ENCODE peak calls at places on chromosomes 4 and X, in ten cellular contexts. One of them, this sample, is unnamed.

GRCh38 chrX:40150503-40150902 is 52.7 kb upstream of the BCOR start:
- DNase-seq in non-pigmented ciliary epithelial cell: no peak
- DNase-seq in WERI-Rb-1: no peak
- DNase-seq in H9: no peak
- DNase-seq in GM23248: no peak
- DNase-seq in hypothalamus: no peak
- DNase-seq in left cardiac atrium: no peak
- DNase-seq in astrocyte: no peak
- DNase-seq in EL: no peak
- DNase-seq in dorsolateral prefrontal cortex: no peak
- DNase-seq in this sample: no peak

GRCh38 chr4:13920111-13920875 is 292.8 kb upstream of the BOD1L1 start:
- DNase-seq in WERI-Rb-1: no peak
- DNase-seq in non-pigmented ciliary epithelial cell: no peak
- DNase-seq in H9: no peak
- DNase-seq in dorsolateral prefrontal cortex: no peak
- DNase-seq in left cardiac atrium: no peak
- DNase-seq in EL: peak
- DNase-seq in GM23248: peak
- DNase-seq in hypothalamus: no peak
- DNase-seq in astrocyte: no peak
- DNase-seq in this sample: no peak

GRCh38 chr4:174665799-174666198 is 143.5 kb upstream of the HPGD start:
- DNase-seq in hypothalamus: no peak
- DNase-seq in H9: no peak
- DNase-seq in EL: no peak
- DNase-seq in astrocyte: no peak
- DNase-seq in GM23248: no peak
- DNase-seq in non-pigmented ciliary epithelial cell: no peak
- DNase-seq in WERI-Rb-1: no peak
- DNase-seq in left cardiac atrium: no peak
- DNase-seq in dorsolateral prefrontal cortex: no peak
- DNase-seq in this sample: no peak

GRCh38 chr4:24067781-24068193 is 177.9 kb upstream of the PPARGC1A start:
- DNase-seq in EL: peak
- DNase-seq in astrocyte: peak
- DNase-seq in WERI-Rb-1: peak
- DNase-seq in non-pigmented ciliary epithelial cell: peak
- DNase-seq in left cardiac atrium: peak
- DNase-seq in H9: no peak
- DNase-seq in dorsolateral prefrontal cortex: peak
- DNase-seq in hypothalamus: no peak
- DNase-seq in GM23248: peak
- DNase-seq in this sample: peak

GRCh38 chrX:55008571-55009358 is 8.6 kb downstream of the APEX2 start:
- DNase-seq in astrocyte: peak
- DNase-seq in GM23248: peak
- DNase-seq in H9: no peak
- DNase-seq in dorsolateral prefrontal cortex: peak
- DNase-seq in hypothalamus: no peak
- DNase-seq in non-pigmented ciliary epithelial cell: no peak
- DNase-seq in WERI-Rb-1: no peak
- DNase-seq in left cardiac atrium: no peak
- DNase-seq in EL: peak
- DNase-seq in this sample: peak

GRCh38 chr4:76305971-76306881 is at the start of gene STBD1:
- DNase-seq in left cardiac atrium: peak
- DNase-seq in GM23248: peak
- DNase-seq in H9: peak
- DNase-seq in non-pigmented ciliary epithelial cell: peak
- DNase-seq in dorsolateral prefrontal cortex: peak
- DNase-seq in astrocyte: peak
- DNase-seq in EL: peak
- DNase-seq in WERI-Rb-1: peak
- DNase-seq in hypothalamus: peak
- DNase-seq in this sample: peak

GRCh38 chrX:134551365-134552095 is 91.6 kb downstream of the HPRT1 start:
- DNase-seq in H9: no peak
- DNase-seq in left cardiac atrium: no peak
- DNase-seq in hypothalamus: no peak
- DNase-seq in dorsolateral prefrontal cortex: no peak
- DNase-seq in WERI-Rb-1: no peak
- DNase-seq in GM23248: peak
- DNase-seq in non-pigmented ciliary epithelial cell: no peak
- DNase-seq in astrocyte: peak
- DNase-seq in EL: peak
- DNase-seq in this sample: peak

GRCh38 chrX:39957816-39958561 is 139.8 kb downstream of the BCOR start:
- DNase-seq in left cardiac atrium: peak
- DNase-seq in GM23248: peak
- DNase-seq in non-pigmented ciliary epithelial cell: no peak
- DNase-seq in H9: no peak
- DNase-seq in hypothalamus: no peak
- DNase-seq in dorsolateral prefrontal cortex: no peak
- DNase-seq in WERI-Rb-1: no peak
- DNase-seq in astrocyte: peak
- DNase-seq in EL: peak
- DNase-seq in this sample: peak

GRCh38 chr4:57370691-57371090 is 260.5 kb upstream of the IGFBP7 start:
- DNase-seq in dorsolateral prefrontal cortex: no peak
- DNase-seq in non-pigmented ciliary epithelial cell: no peak
- DNase-seq in EL: peak
- DNase-seq in GM23248: peak
- DNase-seq in WERI-Rb-1: no peak
- DNase-seq in astrocyte: peak
- DNase-seq in H9: no peak
- DNase-seq in hypothalamus: no peak
- DNase-seq in left cardiac atrium: no peak
- DNase-seq in this sample: no peak

GRCh38 chr4:148065069-148065468 is 333.2 kb downstream of the ARHGAP10 start:
- DNase-seq in EL: peak
- DNase-seq in H9: no peak
- DNase-seq in hypothalamus: no peak
- DNase-seq in non-pigmented ciliary epithelial cell: peak
- DNase-seq in WERI-Rb-1: no peak
- DNase-seq in left cardiac atrium: no peak
- DNase-seq in GM23248: peak
- DNase-seq in dorsolateral prefrontal cortex: peak
- DNase-seq in astrocyte: peak
- DNase-seq in this sample: peak

GRCh38 chrX:71652405-71652804 is 14.9 kb upstream of the LOC101059915 start:
- DNase-seq in astrocyte: peak
- DNase-seq in non-pigmented ciliary epithelial cell: no peak
- DNase-seq in H9: no peak
- DNase-seq in left cardiac atrium: no peak
- DNase-seq in dorsolateral prefrontal cortex: no peak
- DNase-seq in GM23248: peak
- DNase-seq in hypothalamus: no peak
- DNase-seq in WERI-Rb-1: peak
- DNase-seq in EL: peak
- DNase-seq in this sample: peak

GRCh38 chrX:40094900-40095587 is 2.7 kb downstream of the BCOR start:
- DNase-seq in GM23248: peak
- DNase-seq in H9: peak
- DNase-seq in left cardiac atrium: peak
- DNase-seq in dorsolateral prefrontal cortex: no peak
- DNase-seq in non-pigmented ciliary epithelial cell: no peak
- DNase-seq in hypothalamus: no peak
- DNase-seq in astrocyte: no peak
- DNase-seq in EL: peak
- DNase-seq in WERI-Rb-1: no peak
- DNase-seq in this sample: no peak

GRCh38 chrX:63275127-63275526 is 76.0 kb downstream of the SPIN4 start:
- DNase-seq in WERI-Rb-1: peak
- DNase-seq in hypothalamus: no peak
- DNase-seq in astrocyte: no peak
- DNase-seq in GM23248: peak
- DNase-seq in H9: peak
- DNase-seq in non-pigmented ciliary epithelial cell: no peak
- DNase-seq in left cardiac atrium: no peak
- DNase-seq in EL: peak
- DNase-seq in dorsolateral prefrontal cortex: no peak
- DNase-seq in this sample: peak

GRCh38 chr4:139647184-139647583 is 18.4 kb upstream of the MGST2 start:
- DNase-seq in hypothalamus: no peak
- DNase-seq in EL: no peak
- DNase-seq in GM23248: no peak
- DNase-seq in non-pigmented ciliary epithelial cell: no peak
- DNase-seq in left cardiac atrium: no peak
- DNase-seq in dorsolateral prefrontal cortex: no peak
- DNase-seq in WERI-Rb-1: no peak
- DNase-seq in H9: no peak
- DNase-seq in astrocyte: no peak
- DNase-seq in this sample: no peak

GRCh38 chr4:131974730-131975129 is 1174.4 kb upstream of the PCDH10 start:
- DNase-seq in GM23248: peak
- DNase-seq in left cardiac atrium: no peak
- DNase-seq in non-pigmented ciliary epithelial cell: no peak
- DNase-seq in EL: no peak
- DNase-seq in dorsolateral prefrontal cortex: no peak
- DNase-seq in hypothalamus: no peak
- DNase-seq in WERI-Rb-1: no peak
- DNase-seq in H9: no peak
- DNase-seq in astrocyte: no peak
- DNase-seq in this sample: peak

GRCh38 chrX:4710618-4711433 is 997.4 kb upstream of the PRKX start:
- DNase-seq in WERI-Rb-1: peak
- DNase-seq in H9: peak
- DNase-seq in hypothalamus: no peak
- DNase-seq in non-pigmented ciliary epithelial cell: peak
- DNase-seq in astrocyte: peak
- DNase-seq in dorsolateral prefrontal cortex: no peak
- DNase-seq in left cardiac atrium: no peak
- DNase-seq in EL: no peak
- DNase-seq in GM23248: no peak
- DNase-seq in this sample: no peak

GRCh38 chr4:98722000-98722399 is 63.6 kb upstream of the TSPAN5 start:
- DNase-seq in astrocyte: no peak
- DNase-seq in H9: no peak
- DNase-seq in WERI-Rb-1: no peak
- DNase-seq in EL: no peak
- DNase-seq in dorsolateral prefrontal cortex: no peak
- DNase-seq in hypothalamus: no peak
- DNase-seq in left cardiac atrium: no peak
- DNase-seq in non-pigmented ciliary epithelial cell: no peak
- DNase-seq in GM23248: peak
- DNase-seq in this sample: no peak

GRCh38 chr4:67452100-67452887 is 93.0 kb downstream of the CENPC start:
- DNase-seq in WERI-Rb-1: no peak
- DNase-seq in hypothalamus: no peak
- DNase-seq in left cardiac atrium: no peak
- DNase-seq in EL: peak
- DNase-seq in H9: no peak
- DNase-seq in dorsolateral prefrontal cortex: no peak
- DNase-seq in GM23248: peak
- DNase-seq in non-pigmented ciliary epithelial cell: no peak
- DNase-seq in astrocyte: peak
- DNase-seq in this sample: peak

GRCh38 chr4:171846232-171846631 is 33.0 kb downstream of the GALNTL6 start:
- DNase-seq in astrocyte: peak
- DNase-seq in WERI-Rb-1: peak
- DNase-seq in GM23248: peak
- DNase-seq in H9: peak
- DNase-seq in hypothalamus: no peak
- DNase-seq in left cardiac atrium: peak
- DNase-seq in dorsolateral prefrontal cortex: no peak
- DNase-seq in non-pigmented ciliary epithelial cell: no peak
- DNase-seq in EL: peak
- DNase-seq in this sample: peak

GRCh38 chr4:99394913-99395312 is 40.2 kb downstream of the ADH7 start:
- DNase-seq in non-pigmented ciliary epithelial cell: no peak
- DNase-seq in astrocyte: peak
- DNase-seq in EL: peak
- DNase-seq in left cardiac atrium: no peak
- DNase-seq in dorsolateral prefrontal cortex: no peak
- DNase-seq in hypothalamus: no peak
- DNase-seq in WERI-Rb-1: no peak
- DNase-seq in H9: no peak
- DNase-seq in GM23248: peak
- DNase-seq in this sample: peak

GRCh38 chrX:13938053-13938765 is 91.5 kb downstream of the GEMIN8 start:
- DNase-seq in astrocyte: no peak
- DNase-seq in left cardiac atrium: peak
- DNase-seq in WERI-Rb-1: peak
- DNase-seq in H9: peak
- DNase-seq in EL: peak
- DNase-seq in hypothalamus: no peak
- DNase-seq in GM23248: peak
- DNase-seq in non-pigmented ciliary epithelial cell: no peak
- DNase-seq in dorsolateral prefrontal cortex: peak
- DNase-seq in this sample: peak

GRCh38 chr4:185079271-185079905 is 61.1 kb downstream of the HELT start:
- DNase-seq in astrocyte: no peak
- DNase-seq in WERI-Rb-1: no peak
- DNase-seq in GM23248: no peak
- DNase-seq in hypothalamus: no peak
- DNase-seq in EL: no peak
- DNase-seq in H9: no peak
- DNase-seq in dorsolateral prefrontal cortex: no peak
- DNase-seq in left cardiac atrium: no peak
- DNase-seq in non-pigmented ciliary epithelial cell: no peak
- DNase-seq in this sample: peak

GRCh38 chr4:46931981-46932380 is 22.9 kb upstream of the COX7B2 start:
- DNase-seq in astrocyte: peak
- DNase-seq in non-pigmented ciliary epithelial cell: no peak
- DNase-seq in GM23248: peak
- DNase-seq in dorsolateral prefrontal cortex: no peak
- DNase-seq in WERI-Rb-1: peak
- DNase-seq in hypothalamus: no peak
- DNase-seq in H9: peak
- DNase-seq in EL: peak
- DNase-seq in left cardiac atrium: peak
- DNase-seq in this sample: peak

GRCh38 chr4:16123356-16124084 is 39.7 kb upstream of the PROM1 start:
- DNase-seq in H9: no peak
- DNase-seq in GM23248: no peak
- DNase-seq in WERI-Rb-1: no peak
- DNase-seq in dorsolateral prefrontal cortex: no peak
- DNase-seq in non-pigmented ciliary epithelial cell: no peak
- DNase-seq in astrocyte: no peak
- DNase-seq in left cardiac atrium: no peak
- DNase-seq in EL: no peak
- DNase-seq in hypothalamus: no peak
- DNase-seq in this sample: no peak

GRCh38 chr4:107183155-107183774 is 147.2 kb upstream of the DKK2 start:
- DNase-seq in non-pigmented ciliary epithelial cell: peak
- DNase-seq in dorsolateral prefrontal cortex: no peak
- DNase-seq in EL: peak
- DNase-seq in GM23248: peak
- DNase-seq in astrocyte: peak
- DNase-seq in WERI-Rb-1: peak
- DNase-seq in hypothalamus: no peak
- DNase-seq in left cardiac atrium: peak
- DNase-seq in H9: no peak
- DNase-seq in this sample: peak

GRCh38 chr4:48033825-48034413 is 17.3 kb downstream of the NIPAL1 start:
- DNase-seq in WERI-Rb-1: peak
- DNase-seq in non-pigmented ciliary epithelial cell: no peak
- DNase-seq in hypothalamus: no peak
- DNase-seq in H9: no peak
- DNase-seq in GM23248: peak
- DNase-seq in dorsolateral prefrontal cortex: no peak
- DNase-seq in left cardiac atrium: no peak
- DNase-seq in EL: peak
- DNase-seq in astrocyte: no peak
- DNase-seq in this sample: peak

GRCh38 chr4:185211641-185212040 is 2.2 kb downstream of the SNX25 start:
- DNase-seq in astrocyte: no peak
- DNase-seq in hypothalamus: no peak
- DNase-seq in left cardiac atrium: no peak
- DNase-seq in dorsolateral prefrontal cortex: no peak
- DNase-seq in H9: no peak
- DNase-seq in non-pigmented ciliary epithelial cell: no peak
- DNase-seq in GM23248: no peak
- DNase-seq in EL: no peak
- DNase-seq in WERI-Rb-1: no peak
- DNase-seq in this sample: no peak

GRCh38 chr4:15754323-15754722 is 23.8 kb upstream of the CD38 start:
- DNase-seq in non-pigmented ciliary epithelial cell: peak
- DNase-seq in left cardiac atrium: no peak
- DNase-seq in GM23248: peak
- DNase-seq in H9: no peak
- DNase-seq in astrocyte: peak
- DNase-seq in WERI-Rb-1: no peak
- DNase-seq in dorsolateral prefrontal cortex: no peak
- DNase-seq in hypothalamus: no peak
- DNase-seq in EL: peak
- DNase-seq in this sample: peak